ENCODE peak calls at places on chromosomes 2 and 18, in four cellular contexts. O is GM23248, S is psoas muscle, C is left ventricle myocardium inferior. E is an unnamed sample. For H3K36me3, the result is how much of the 10 kb centered on the place peaks cover.

GRCh38 chr18:33906046-33906445 is 318.7 kb downstream of the NOL4 start:
- DNase-seq in O (no peak), C (no peak), S (no peak), E (no peak)

GRCh38 chr2:607709-608108 is 69.5 kb downstream of the TMEM18 start:
- DNase-seq in C (no peak), S (no peak), O (no peak), E (no peak)

GRCh38 chr2:1729264-1729663 is 15.1 kb downstream of the PXDN start:
- DNase-seq in S (peak), O (no peak), C (no peak), E (no peak)

GRCh38 chr18:3603460-3604259 is 153.7 kb downstream of the TGIF1 start:
- DNase-seq in S (no peak), O (peak), C (no peak), E (peak)

GRCh38 chr2:121689356-121689755 is 40.1 kb upstream of the CLASP1 start:
- DNase-seq in O (peak), C (no peak), S (no peak), E (no peak)

GRCh38 chr18:78378403-78378802 is 601.2 kb upstream of the SALL3 start:
- DNase-seq in O (no peak), C (no peak), S (no peak), E (no peak)

GRCh38 chr18:48761582-48761981 is 189.2 kb downstream of the SMAD7 start:
- DNase-seq in C (no peak), S (peak), O (no peak), E (no peak)

GRCh38 chr2:61538920-61539559 is 884 bp upstream of the XPO1 start:
- DNase-seq in S (no peak), O (peak), C (no peak), E (no peak)

GRCh38 chr2:223654384-223654915 is 52.3 kb upstream of the SCG2 start:
- DNase-seq in O (peak), C (no peak), S (no peak), E (no peak)

GRCh38 chr2:178279142-178279541 is 84.8 kb downstream of the OSBPL6 start:
- DNase-seq in O (peak), S (no peak), C (no peak), E (peak)

GRCh38 chr2:163345795-163346573 is 389.8 kb downstream of the FIGN start:
- DNase-seq in C (no peak), S (no peak), O (peak), E (no peak)

GRCh38 chr2:208222351-208222750 is 32.5 kb downstream of the IDH1 start:
- DNase-seq in S (no peak), O (peak), C (no peak), E (no peak)

GRCh38 chr18:57786038-57786437 is 17.1 kb downstream of the ATP8B1 start:
- DNase-seq in S (no peak), C (no peak), O (no peak), E (no peak)

GRCh38 chr2:71190959-71191943 is 35.7 kb downstream of the PAIP2B start:
- DNase-seq in O (peak), C (no peak), S (no peak), E (no peak)

GRCh38 chr2:159890945-159891588 is 93.1 kb upstream of the CD302 start:
- DNase-seq in S (no peak), O (no peak), C (no peak), E (no peak)

GRCh38 chr2:3913252-3913651 is 209.9 kb downstream of the DCDC2C start:
- DNase-seq in O (no peak), S (no peak), C (no peak), E (no peak)

GRCh38 chr2:5925620-5926019 is 233.4 kb downstream of the SOX11 start:
- DNase-seq in S (no peak), O (no peak), C (no peak), E (no peak)

GRCh38 chr2:142165790-142166189 is 35.0 kb upstream of the LRP1B start:
- DNase-seq in S (no peak), O (peak), C (no peak), E (peak)

GRCh38 chr2:113703404-113704299 is 52.8 kb downstream of the SLC35F5 start:
- DNase-seq in S (no peak), O (no peak), C (no peak), E (no peak)

GRCh38 chr2:150482667-150483260 is 4.7 kb downstream of the RND3 start:
- DNase-seq in O (no peak), C (no peak), S (no peak), E (no peak)

GRCh38 chr2:113762377-113763118 is 6.1 kb upstream of the SLC35F5 start:
- DNase-seq in S (no peak), C (no peak), O (peak), E (no peak)

GRCh38 chr2:46697830-46698323 is 217.7 kb downstream of the MCFD2 start:
- DNase-seq in S (no peak), O (no peak), C (no peak), E (no peak)

GRCh38 chr18:28357785-28358401 is 181.0 kb upstream of the CDH2 start:
- DNase-seq in C (no peak), O (peak), S (no peak), E (no peak)

GRCh38 chr18:13138822-13139139 is 79.8 kb upstream of the LDLRAD4 start:
- DNase-seq in C (no peak), O (no peak), S (no peak), E (no peak)
- H3K4me3 ChIP-seq in C (no peak), O (no peak), S (no peak), E (no peak)

GRCh38 chr2:231069379-231070054 is 12.8 kb downstream of the PSMD1 start:
- DNase-seq in S (no peak), C (no peak), O (peak), E (no peak)
- H3K36me3 ChIP-seq in S (under half), C (half or more), O (half or more), E (under half)

GRCh38 chr2:63594622-63595021 is 5.9 kb downstream of the MDH1 start:
- DNase-seq in S (no peak), O (no peak), C (no peak), E (no peak)

GRCh38 chr2:63589148-63589972 is 597 bp downstream of the MDH1 start:
- DNase-seq in S (no peak), O (peak), C (no peak), E (no peak)

GRCh38 chr2:63588385-63589147 is at the start of the genes MDH1 and WDPCP:
- DNase-seq in S (peak), O (peak), C (peak), E (peak)

GRCh38 chr2:63590621-63591408 is 2.1 kb downstream of the MDH1 start:
- DNase-seq in O (peak), S (no peak), C (no peak), E (no peak)

GRCh38 chr2:63591566-63592175 is 2.9 kb downstream of the MDH1 start:
- DNase-seq in C (no peak), S (no peak), O (no peak), E (no peak)
- H3K4me3 ChIP-seq in C (peak), S (no peak), O (no peak), E (no peak)

GRCh38 chr2:215383652-215384279 is 52.1 kb downstream of the FN1 start:
- DNase-seq in O (no peak), C (no peak), S (no peak), E (no peak)
- H3K36me3 ChIP-seq in O (half or more), C (half or more), S (under half), E (under half)

DNA sequence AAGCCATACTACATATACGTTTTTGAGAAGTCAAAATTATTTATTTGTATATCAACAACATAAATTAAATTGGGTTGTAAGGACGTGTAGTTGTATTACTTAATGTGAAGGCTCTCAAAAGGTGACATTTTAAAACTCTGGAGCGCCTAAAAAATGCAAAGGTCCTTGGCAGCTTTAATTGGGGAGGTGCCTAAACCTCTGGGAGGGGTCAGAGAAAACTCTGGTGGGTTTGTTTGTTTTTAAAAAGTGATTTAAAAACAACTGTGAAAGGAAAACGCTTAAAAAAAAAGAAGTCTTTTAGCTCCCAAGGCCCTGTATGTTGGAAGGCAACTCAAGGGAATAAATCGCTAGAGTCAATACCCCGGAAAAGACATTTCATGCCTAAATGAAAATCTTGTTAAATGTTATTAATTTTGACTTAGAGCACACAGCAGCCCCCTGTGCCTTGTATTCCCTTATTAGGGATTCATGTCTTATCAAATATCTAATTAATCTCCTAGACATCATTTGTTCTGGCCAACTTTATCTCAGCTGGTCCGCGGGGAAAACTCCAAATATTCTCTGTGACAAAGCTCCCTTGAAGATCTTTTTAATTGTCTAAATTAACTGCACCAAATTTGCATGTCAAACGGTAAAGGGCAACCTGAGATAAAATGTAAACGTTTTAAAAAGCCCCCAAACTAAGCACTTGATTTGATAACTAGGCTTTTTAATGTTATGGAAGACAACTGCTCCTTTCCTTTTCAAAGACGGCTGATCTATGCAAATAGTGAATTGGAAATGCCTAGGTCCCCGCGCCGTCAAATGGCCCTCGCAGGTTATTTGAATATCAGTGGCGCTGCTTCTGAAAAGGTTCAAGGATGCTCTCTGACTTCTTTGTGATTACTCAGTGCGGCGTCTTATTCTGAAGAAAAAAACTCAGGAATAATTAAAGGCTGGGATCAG is 4.1 kb downstream of the SP9 start:
- DNase-seq in S (no peak), O (no peak), C (no peak), E (no peak)
- H3K4me3 ChIP-seq in S (no peak), O (no peak), C (no peak), E (no peak)

GRCh38 chr2:51031004-51031791 is 734 bp downstream of the NRXN1 start:
- DNase-seq in S (no peak), C (no peak), O (no peak), E (no peak)

GRCh38 chr2:51027442-51027841 is 4.5 kb downstream of the NRXN1 start:
- DNase-seq in O (no peak), S (peak), C (no peak), E (no peak)

GRCh38 chr2:51027968-51028367 is 4.0 kb downstream of the NRXN1 start:
- DNase-seq in C (no peak), S (no peak), O (no peak), E (no peak)

GRCh38 chr2:51025942-51026574 is 5.9 kb downstream of the NRXN1 start:
- DNase-seq in C (no peak), O (no peak), S (no peak), E (no peak)

GRCh38 chr2:51028829-51029228 is 3.1 kb downstream of the NRXN1 start:
- DNase-seq in S (no peak), C (no peak), O (peak), E (no peak)
- H3K36me3 ChIP-seq in S (under half), C (under half), O (under half), E (under half)

GRCh38 chr2:105937498-105937897 is 192.8 kb downstream of the NCK2 start:
- DNase-seq in O (no peak), C (no peak), S (no peak), E (no peak)

GRCh38 chr2:105936954-105937353 is 192.2 kb downstream of the NCK2 start:
- DNase-seq in S (no peak), O (no peak), C (no peak), E (no peak)

GRCh38 chr2:105934467-105934866 is 189.8 kb downstream of the NCK2 start:
- DNase-seq in S (no peak), O (no peak), C (no peak), E (no peak)

GRCh38 chr2:105933906-105934305 is 189.2 kb downstream of the NCK2 start:
- DNase-seq in S (no peak), C (no peak), O (no peak), E (no peak)

GRCh38 chr2:105935048-105935447 is 190.3 kb downstream of the NCK2 start:
- DNase-seq in O (no peak), S (no peak), C (no peak), E (no peak)
- H3K4me3 ChIP-seq in O (no peak), S (no peak), C (no peak), E (no peak)

GRCh38 chr2:42317486-42317885 is 43.5 kb downstream of the COX7A2L start:
- DNase-seq in S (no peak), O (no peak), C (no peak), E (no peak)

GRCh38 chr2:42312106-42312505 is 48.9 kb downstream of the COX7A2L start:
- DNase-seq in S (no peak), O (no peak), C (no peak), E (no peak)

GRCh38 chr2:42316910-42317309 is 44.1 kb downstream of the COX7A2L start:
- DNase-seq in O (no peak), C (no peak), S (no peak), E (no peak)

GRCh38 chr2:42317945-42318344 is 43.1 kb downstream of the COX7A2L start:
- DNase-seq in C (no peak), O (no peak), S (no peak), E (no peak)

GRCh38 chr2:42314892-42315468 is 46.0 kb downstream of the COX7A2L start:
- DNase-seq in S (no peak), C (no peak), O (peak), E (peak)
- H3K36me3 ChIP-seq in S (under half), C (under half), O (under half), E (under half)

E was measured in kidney epithelial cell.